ENCODE peak calls at places on chromosomes 3 and 15, in six cellular contexts. N is NCI-H1694; E is transverse colon; D is effector CD4-positive, alpha-beta T cell; Y is activated CD8-positive, alpha-beta memory T cell treated with anti-CD3 and anti-CD28 coated beads for 48 hours; A is stimulated activated naive CD8-positive, alpha-beta T cell treated with anti-CD3 and anti-CD28 coated beads, Interleukin-15, amount 100 ng/mL, for 72 hours. M is an unnamed sample.

GRCh38 chr3:127565711-127566110 is 24.8 kb downstream of the TPRA1 start:
- DNase-seq in N (no peak), E (no peak), D (no peak), Y (no peak), A (no peak), M (no peak)

GRCh38 chr3:70857926-70858325 is 545.5 kb upstream of the MDFIC2 start:
- DNase-seq in N (no peak), E (no peak), D (no peak), Y (no peak), A (no peak), M (no peak)

GRCh38 chr15:32718082-32718821 is 448 bp downstream of the GREM1 start:
- DNase-seq in N (no peak), E (peak; percentile 17), D (no peak), Y (no peak), A (no peak), M (peak; percentile 34)

GRCh38 chr15:33860749-33861148 is 107.5 kb upstream of the CHRM5 start:
- DNase-seq in N (no peak), E (no peak), D (no peak), Y (no peak), A (no peak), M (no peak)

GRCh38 chr3:184096811-184097378 is at the start of gene HTR3E:
- DNase-seq in N (no peak), E (no peak), D (no peak), Y (no peak), A (no peak), M (no peak)

GRCh38 chr3:58487140-58487886 is 4.6 kb upstream of the KCTD6 start:
- DNase-seq in N (no peak), E (no peak), D (no peak), Y (no peak), A (no peak), M (no peak)

GRCh38 chr3:62493116-62493801 is 119.9 kb upstream of the FEZF2 start:
- DNase-seq in N (no peak), E (no peak), D (no peak), Y (no peak), A (no peak), M (no peak)

GRCh38 chr15:62119224-62119925 is 45.7 kb downstream of the C2CD4B start:
- DNase-seq in N (no peak), E (no peak), D (no peak), Y (no peak), A (peak; percentile 35), M (no peak)

GRCh38 chr15:74988007-74988800 is 7.2 kb upstream of the SCAMP5 start:
- DNase-seq in N (peak; percentile 65), E (peak; percentile 65), D (no peak), Y (peak; percentile 20), A (peak; percentile 58), M (peak; percentile 47)

GRCh38 chr3:71114610-71115009 is 468.9 kb downstream of the FOXP1 start:
- DNase-seq in N (no peak), E (no peak), D (no peak), Y (no peak), A (no peak), M (no peak)

GRCh38 chr15:58513008-58513407 is 81.2 kb downstream of the LIPC start:
- DNase-seq in N (no peak), E (no peak), D (no peak), Y (no peak), A (no peak), M (no peak)

GRCh38 chr3:148606979-148607378 is 90.7 kb upstream of the AGTR1 start:
- DNase-seq in N (no peak), E (peak; percentile 18), D (no peak), Y (no peak), A (no peak), M (peak; percentile 54)

GRCh38 chr3:54086639-54087405 is 35.5 kb upstream of the CACNA2D3 start:
- DNase-seq in N (no peak), E (no peak), D (no peak), Y (no peak), A (no peak), M (no peak)

GRCh38 chr15:81785679-81786078 is 260.1 kb downstream of the MEX3B start:
- DNase-seq in N (no peak), E (no peak), D (no peak), Y (no peak), A (no peak), M (no peak)

GRCh38 chr3:170488802-170489201 is 70.1 kb downstream of the CLDN11 start:
- DNase-seq in N (no peak), E (no peak), D (no peak), Y (no peak), A (no peak), M (no peak)

GRCh38 chr3:53776494-53777101 is 69.6 kb downstream of the CHDH start:
- DNase-seq in N (no peak), E (no peak), D (no peak), Y (no peak), A (no peak), M (no peak)

GRCh38 chr3:43093974-43094373 is 11.9 kb downstream of the POMGNT2 start:
- DNase-seq in N (no peak), E (no peak), D (no peak), Y (no peak), A (no peak), M (no peak)

GRCh38 chr3:193775421-193776077 is 182.5 kb downstream of the OPA1 start:
- DNase-seq in N (no peak), E (no peak), D (no peak), Y (no peak), A (no peak), M (no peak)

M was measured in left colon.